ENCODE peak calls at places on chromosomes 7 and 10, in five cellular contexts. C, W, X, B and Q are unnamed samples.

GRCh38 chr7:40717242-40717641 is 582.4 kb downstream of the SUGCT start:
- DNase-seq in C (peak), W (peak), X (peak), B (peak), Q (peak)

GRCh38 chr10:1096287-1096889 is 40.2 kb downstream of the WDR37 start:
- DNase-seq in C (no peak), W (no peak), X (no peak), B (no peak), Q (no peak)

GRCh38 chr10:3485287-3485686 is 299.7 kb downstream of the KLF6 start:
- DNase-seq in C (no peak), W (no peak), X (no peak), B (no peak), Q (no peak)

GRCh38 chr7:44769381-44770209 is 20.9 kb downstream of the ZMIZ2 start:
- DNase-seq in C (peak), W (no peak), X (no peak), B (no peak), Q (no peak)

GRCh38 chr7:39951943-39952194 is 1.8 kb downstream of the CDK13 start:
- DNase-seq in C (no peak), W (no peak), X (no peak), B (no peak), Q (no peak)

GRCh38 chr10:44947356-44948152 is 12.0 kb upstream of the RASSF4 start:
- DNase-seq in C (no peak), W (peak), X (peak), B (no peak), Q (no peak)

GRCh38 chr7:16271990-16272665 is 149.2 kb downstream of the CRPPA start:
- DNase-seq in C (peak), W (no peak), X (no peak), B (peak), Q (no peak)

GRCh38 chr10:86064219-86064618 is 302.4 kb downstream of the GRID1 start:
- DNase-seq in C (no peak), W (no peak), X (no peak), B (no peak), Q (no peak)

GRCh38 chr7:106196460-106197021 is 84.4 kb upstream of the SYPL1 start:
- DNase-seq in C (no peak), W (no peak), X (no peak), B (peak), Q (no peak)

GRCh38 chr10:69869291-69869841 is 67.7 kb downstream of the COL13A1 start:
- DNase-seq in C (peak), W (no peak), X (no peak), B (peak), Q (no peak)

DNA sequence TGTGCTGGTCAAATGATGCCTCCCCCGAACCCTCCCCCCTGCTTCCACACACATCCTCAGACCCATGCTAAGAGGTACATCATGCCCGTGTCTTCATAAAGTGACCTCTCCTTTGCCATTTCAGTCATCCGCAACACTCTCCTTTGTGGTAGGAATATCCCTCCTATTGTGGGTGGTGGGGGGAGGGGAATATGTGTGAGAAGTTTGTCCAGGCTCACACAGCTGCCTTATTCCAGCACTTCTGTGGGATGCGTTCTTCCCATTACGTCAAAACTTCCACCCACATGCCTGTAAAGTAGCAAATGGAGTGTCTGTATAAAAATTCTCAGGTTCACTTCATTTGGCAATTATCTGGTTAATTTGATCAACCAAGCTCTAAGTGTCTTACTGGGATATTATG is 12.4 kb downstream of the LRRC18 start:
- DNase-seq in C (no peak), W (no peak), X (peak), B (no peak), Q (no peak)
- H3K4me2 ChIP-seq in C (no peak), W (no peak), X (no peak), B (no peak), Q (no peak)

GRCh38 chr10:21934307-21934706 is 69.2 kb downstream of the DNAJC1 start:
- DNase-seq in C (peak), W (no peak), X (no peak), B (no peak), Q (no peak)

DNA sequence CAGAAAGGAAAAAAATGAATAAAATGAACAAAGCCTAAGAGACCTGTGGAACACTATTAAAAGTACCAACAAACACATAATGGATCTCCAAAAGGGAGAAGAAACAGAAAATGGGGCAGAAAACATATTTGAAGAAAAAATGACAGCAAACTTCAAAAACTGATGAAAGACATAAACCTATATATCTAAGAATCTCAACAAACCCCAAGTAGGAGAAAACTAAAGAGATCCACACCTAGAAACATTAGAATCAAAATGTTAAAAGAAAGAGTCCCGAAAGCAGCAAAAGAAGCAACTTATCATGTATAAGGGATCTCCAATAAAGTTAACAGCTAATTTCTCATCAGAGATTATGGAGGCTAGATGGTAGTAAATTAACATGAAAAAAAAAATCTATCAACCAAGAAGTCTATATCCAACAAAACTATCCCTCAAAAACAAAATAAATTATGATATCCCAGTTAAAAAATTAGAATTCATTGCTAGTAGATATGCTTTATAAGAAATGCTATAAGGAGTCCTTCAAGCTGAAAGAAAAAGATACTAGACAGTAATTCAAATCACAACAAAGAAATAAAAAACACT is 68.0 kb downstream of the DNAJC1 start:
- DNase-seq in C (no peak), W (no peak), X (no peak), B (no peak), Q (no peak)
- H3K27ac ChIP-seq in C (no peak), W (no peak), X (no peak), B (no peak), Q (no peak)

GRCh38 chr7:114575098-114575497 is 160.5 kb downstream of the FOXP2 start:
- DNase-seq in C (no peak), W (no peak), X (no peak), B (no peak), Q (no peak)

GRCh38 chr7:114574384-114574783 is 159.8 kb downstream of the FOXP2 start:
- DNase-seq in C (peak), W (no peak), X (no peak), B (no peak), Q (no peak)

GRCh38 chr7:114567416-114567815 is 152.8 kb downstream of the FOXP2 start:
- DNase-seq in C (no peak), W (no peak), X (no peak), B (no peak), Q (no peak)

DNA sequence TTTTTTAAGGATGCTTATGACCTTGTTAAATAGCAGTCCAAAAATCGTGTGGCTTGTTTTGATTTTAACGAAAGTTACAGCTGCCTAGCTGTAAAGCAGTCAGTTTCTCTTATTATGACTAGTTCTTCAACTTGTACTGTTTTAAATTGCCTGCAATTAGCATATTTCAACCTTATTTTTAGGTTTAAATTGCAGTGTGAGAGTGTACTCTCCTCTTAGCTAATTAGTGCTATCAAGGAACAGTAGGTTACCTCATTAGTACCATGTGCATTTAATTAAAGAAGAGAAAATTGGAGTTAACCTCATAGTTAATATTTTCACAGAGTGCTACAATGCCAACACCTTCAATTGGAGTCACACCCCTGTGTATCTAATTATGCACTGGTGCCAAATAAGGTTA is 154.5 kb downstream of the FOXP2 start:
- DNase-seq in C (no peak), W (no peak), X (no peak), B (no peak), Q (no peak)
- TF ChIP-seq CTCF in C (no peak), W (no peak), X (no peak), B (no peak), Q (no peak)

GRCh38 chr7:2905500-2905899 is 61.4 kb upstream of the GNA12 start:
- DNase-seq in C (no peak), W (no peak), X (no peak), B (no peak), Q (no peak)

GRCh38 chr7:2906197-2906931 is 62.3 kb upstream of the GNA12 start:
- DNase-seq in C (no peak), W (no peak), X (no peak), B (no peak), Q (no peak)

GRCh38 chr7:2903686-2904162 is 59.6 kb upstream of the GNA12 start:
- DNase-seq in C (no peak), W (no peak), X (no peak), B (no peak), Q (no peak)

GRCh38 chr7:2905027-2905426 is 60.9 kb upstream of the GNA12 start:
- DNase-seq in C (no peak), W (no peak), X (no peak), B (no peak), Q (no peak)

DNA sequence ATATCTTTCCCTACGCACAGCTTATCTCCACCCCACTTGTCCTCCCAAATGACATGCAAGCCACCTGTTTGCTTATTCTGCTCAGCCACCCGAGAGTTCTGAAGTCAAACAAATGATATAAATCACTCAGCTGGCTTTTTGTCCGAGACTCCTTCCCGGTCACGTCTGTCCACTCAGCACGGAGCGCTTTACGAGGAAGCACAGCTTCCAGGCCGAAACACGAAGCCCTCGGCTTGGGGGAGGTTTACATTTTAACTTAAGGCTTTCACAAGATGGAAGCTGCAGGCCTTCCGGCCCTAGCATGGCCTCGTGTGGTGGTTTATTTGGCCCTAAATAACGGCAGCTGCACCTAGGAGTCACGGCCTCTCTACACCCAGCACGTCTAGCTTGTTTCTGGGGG is 60.1 kb upstream of the GNA12 start:
- DNase-seq in C (no peak), W (no peak), X (no peak), B (no peak), Q (no peak)
- H3K4me2 ChIP-seq in C (no peak), W (no peak), X (no peak), B (no peak), Q (no peak)

DNA sequence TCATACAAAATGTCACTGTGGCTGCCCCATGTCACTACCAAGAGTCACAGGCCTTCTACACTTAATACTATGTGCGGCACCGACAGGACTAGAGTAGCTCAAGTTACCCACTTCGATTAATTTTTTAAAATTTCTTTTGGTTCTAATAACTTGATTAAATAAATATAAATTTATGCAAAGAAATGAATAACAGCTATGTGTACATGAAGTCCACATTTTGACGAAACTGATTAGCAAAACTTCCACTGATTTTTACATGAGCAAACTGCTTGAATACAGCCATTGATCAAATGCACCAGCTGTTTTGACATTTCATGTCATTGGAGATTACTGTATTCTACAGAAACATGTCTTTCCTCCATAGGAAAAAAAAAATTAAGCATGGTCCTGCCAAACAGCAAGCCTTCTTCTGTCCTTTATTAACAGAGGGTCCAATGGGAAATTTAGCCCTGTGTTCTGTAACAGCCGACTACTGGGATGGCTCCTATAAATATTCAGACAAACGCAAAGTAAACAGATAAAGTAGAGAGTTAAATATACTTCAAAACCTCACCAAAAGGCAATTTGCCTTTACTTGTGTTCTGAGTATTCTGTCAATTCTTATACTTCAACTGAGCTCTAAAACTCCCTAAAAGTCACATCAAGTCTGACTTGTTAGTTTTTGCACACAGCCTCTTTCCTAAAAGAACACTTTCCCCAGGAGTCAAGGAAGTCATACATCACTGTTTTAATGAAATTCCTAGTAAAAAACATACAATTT is 3.2 kb downstream of the COBL start:
- DNase-seq in C (no peak), W (no peak), X (no peak), B (no peak), Q (no peak)
- H3K27ac ChIP-seq in C (no peak), W (no peak), X (no peak), B (no peak), Q (no peak)